ENCODE peak calls at places on chromosomes 3 and 15, in five cellular contexts. X is stomach, K is A549, Z is uterus, R is cardiac muscle cell. J is an unnamed sample. For H3K4me1, the result is how much of the 10 kb centered on the place peaks cover.

GRCh38 chr15:63972801-63973200 is 73.5 kb downstream of the DAPK2 start:
- DNase-seq in X (no peak), K (no peak), Z (no peak), R (no peak), J (no peak)

GRCh38 chr15:94110476-94111130 is 120.8 kb upstream of the MCTP2 start:
- DNase-seq in X (no peak), K (no peak), Z (no peak), R (no peak), J (no peak)

GRCh38 chr3:134212898-134213665 is 37.6 kb downstream of the RYK start:
- DNase-seq in X (peak), K (peak), Z (peak), R (peak), J (peak)

GRCh38 chr3:184524981-184525336 is 36.6 kb upstream of the EPHB3 start:
- DNase-seq in X (no peak), K (no peak), Z (no peak), R (no peak), J (no peak)

GRCh38 chr3:74001481-74001880 is 376.7 kb upstream of the PDZRN3 start:
- DNase-seq in X (no peak), K (no peak), Z (no peak), R (no peak), J (no peak)

GRCh38 chr3:133754973-133755828 is 9.0 kb downstream of the TF start:
- DNase-seq in X (no peak), K (no peak), Z (no peak), R (no peak), J (no peak)

GRCh38 chr3:51581529-51581928 is 43.0 kb downstream of the RAD54L2 start:
- DNase-seq in X (no peak), K (no peak), Z (no peak), R (peak), J (no peak)

GRCh38 chr3:13801361-13802214 is 78.3 kb downstream of the WNT7A start:
- DNase-seq in X (no peak), K (no peak), Z (no peak), R (no peak), J (no peak)

GRCh38 chr3:172904817-172905479 is 154.4 kb downstream of the ECT2 start:
- DNase-seq in X (no peak), K (no peak), Z (no peak), R (no peak), J (no peak)

GRCh38 chr3:12175844-12176453 is 17.2 kb upstream of the TIMP4 start:
- DNase-seq in X (peak), K (peak), Z (peak), R (peak), J (peak)

GRCh38 chr3:8584661-8585060 is 59.9 kb downstream of the SSUH2 start:
- DNase-seq in X (no peak), K (no peak), Z (no peak), R (no peak), J (no peak)

GRCh38 chr3:184117649-184118048 is 17.5 kb upstream of the EIF2B5 start:
- DNase-seq in X (no peak), K (no peak), Z (no peak), R (peak), J (no peak)

GRCh38 chr3:196207833-196208607 is 3.2 kb downstream of the ZDHHC19 start:
- DNase-seq in X (no peak), K (peak), Z (no peak), R (peak), J (peak)

GRCh38 chr3:16084887-16085286 is 89.6 kb upstream of the GALNT15 start:
- DNase-seq in X (no peak), K (no peak), Z (no peak), R (peak), J (no peak)

GRCh38 chr3:51675201-51675611 is 4.2 kb downstream of the TEX264 start:
- DNase-seq in X (no peak), K (no peak), Z (no peak), R (peak), J (peak)

GRCh38 chr3:61776390-61776789 is 215.0 kb downstream of the PTPRG start:
- DNase-seq in X (no peak), K (no peak), Z (no peak), R (no peak), J (no peak)

GRCh38 chr3:32383136-32383711 is 8.4 kb upstream of the CMTM7 start:
- DNase-seq in X (no peak), K (no peak), Z (no peak), R (peak), J (no peak)

GRCh38 chr3:140470962-140471361 is 206.9 kb upstream of the TRIM42 start:
- DNase-seq in X (no peak), K (no peak), Z (no peak), R (no peak), J (no peak)

GRCh38 chr3:171306631-171307030 is 153.6 kb downstream of the TNIK start:
- DNase-seq in X (peak), K (no peak), Z (peak), R (peak), J (no peak)

GRCh38 chr15:62378772-62379171 is 213.7 kb upstream of the C2CD4B start:
- DNase-seq in X (no peak), K (no peak), Z (no peak), R (no peak), J (no peak)

GRCh38 chr15:77527164-77527778 is 105.4 kb downstream of the LINGO1 start:
- DNase-seq in X (peak), K (no peak), Z (no peak), R (peak), J (peak)

GRCh38 chr15:71301958-71302621 is 186.8 kb downstream of the THSD4 start:
- DNase-seq in X (no peak), K (no peak), Z (no peak), R (no peak), J (no peak)

GRCh38 chr15:78440375-78441373 is 2.7 kb downstream of the IREB2 start:
- DNase-seq in X (no peak), K (no peak), Z (no peak), R (no peak), J (no peak)

GRCh38 chr3:9912294-9912935 is 4.5 kb upstream of the IL17RC start:
- DNase-seq in X (no peak), K (no peak), Z (no peak), R (peak), J (no peak)

GRCh38 chr3:184604039-184604955 is 42.7 kb downstream of the EPHB3 start:
- DNase-seq in X (no peak), K (no peak), Z (no peak), R (peak), J (no peak)

GRCh38 chr15:60682115-60682514 is 203.2 kb upstream of the ICE2 start:
- DNase-seq in X (no peak), K (no peak), Z (no peak), R (no peak), J (no peak)

GRCh38 chr15:23467110-23467600 is 20.1 kb upstream of the GOLGA6L2 start:
- DNase-seq in X (no peak), K (peak), Z (no peak), R (peak), J (no peak)

GRCh38 chr3:141660598-141660947 is 77.5 kb upstream of the RNF7 start:
- DNase-seq in X (no peak), K (no peak), Z (no peak), R (no peak), J (peak)

GRCh38 chr3:11154036-11154952 is at the start of gene HRH1:
- DNase-seq in X (no peak), K (no peak), Z (no peak), R (peak), J (peak)

GRCh38 chr15:70023769-70024491 is 73.8 kb downstream of the TLE3 start:
- DNase-seq in X (peak), K (no peak), Z (peak), R (peak), J (peak)

GRCh38 chr15:101121511-101122090 is 130.2 kb downstream of the CHSY1 start:
- DNase-seq in X (peak), K (no peak), Z (peak), R (peak), J (peak)
- H3K4me1 ChIP-seq in X (under half), K (under half), Z (under half), R (under half), J (under half)

GRCh38 chr3:129662230-129662629 is 55.8 kb upstream of the PLXND1 start:
- DNase-seq in X (no peak), K (no peak), Z (no peak), R (peak), J (no peak)

GRCh38 chr3:129663045-129663446 is 56.6 kb upstream of the PLXND1 start:
- DNase-seq in X (no peak), K (peak), Z (no peak), R (no peak), J (no peak)

GRCh38 chr3:129665024-129665768 is 58.7 kb upstream of the PLXND1 start:
- DNase-seq in X (no peak), K (no peak), Z (no peak), R (peak), J (no peak)

GRCh38 chr3:129664040-129664646 is 57.7 kb upstream of the PLXND1 start:
- DNase-seq in X (no peak), K (no peak), Z (no peak), R (no peak), J (no peak)

GRCh38 chr3:129661766-129662165 is 55.3 kb upstream of the PLXND1 start:
- DNase-seq in X (no peak), K (no peak), Z (no peak), R (no peak), J (no peak)
- H3K4me1 ChIP-seq in X (under half), K (half or more), Z (under half), R (under half), J (under half)

GRCh38 chr15:74227968-74228722 is 8.0 kb upstream of the CCDC33 start:
- DNase-seq in X (peak), K (no peak), Z (no peak), R (peak), J (no peak)

GRCh38 chr15:74231475-74231874 is 4.7 kb upstream of the CCDC33 start:
- DNase-seq in X (no peak), K (no peak), Z (no peak), R (no peak), J (no peak)

GRCh38 chr15:74229686-74230085 is 6.4 kb upstream of the CCDC33 start:
- DNase-seq in X (no peak), K (no peak), Z (no peak), R (no peak), J (no peak)

GRCh38 chr15:74226761-74227540 is 9.2 kb upstream of the CCDC33 start:
- DNase-seq in X (no peak), K (no peak), Z (no peak), R (no peak), J (no peak)

GRCh38 chr15:74228723-74229081 is 7.4 kb upstream of the CCDC33 start:
- DNase-seq in X (no peak), K (no peak), Z (no peak), R (peak), J (no peak)
- H3K4me1 ChIP-seq in X (under half), K (under half), Z (under half), R (under half), J (under half)

DNA sequence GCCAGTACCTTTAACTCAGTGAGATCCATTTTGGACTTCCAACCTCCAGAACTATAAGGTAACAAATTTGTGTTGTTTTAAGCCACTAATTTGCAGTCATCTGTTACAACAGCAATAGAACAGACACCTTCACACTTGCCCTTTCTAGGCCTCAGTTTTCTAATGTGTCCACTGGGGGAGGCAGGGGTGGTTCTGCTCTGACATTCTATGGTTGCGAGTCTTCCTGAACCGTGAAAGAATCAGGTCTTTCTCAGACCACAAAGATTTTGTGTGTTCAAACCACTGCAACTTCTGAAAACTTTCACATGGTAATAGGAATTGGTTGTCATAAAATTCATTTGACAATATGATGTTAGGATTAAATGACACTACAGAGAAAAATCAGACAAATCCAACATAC is 26.8 kb upstream of the CSTA start:
- DNase-seq in X (no peak), K (no peak), Z (no peak), R (no peak), J (no peak)
- H3K4me1 ChIP-seq in X (under half), K (under half), Z (under half), R (under half), J (under half)

DNA sequence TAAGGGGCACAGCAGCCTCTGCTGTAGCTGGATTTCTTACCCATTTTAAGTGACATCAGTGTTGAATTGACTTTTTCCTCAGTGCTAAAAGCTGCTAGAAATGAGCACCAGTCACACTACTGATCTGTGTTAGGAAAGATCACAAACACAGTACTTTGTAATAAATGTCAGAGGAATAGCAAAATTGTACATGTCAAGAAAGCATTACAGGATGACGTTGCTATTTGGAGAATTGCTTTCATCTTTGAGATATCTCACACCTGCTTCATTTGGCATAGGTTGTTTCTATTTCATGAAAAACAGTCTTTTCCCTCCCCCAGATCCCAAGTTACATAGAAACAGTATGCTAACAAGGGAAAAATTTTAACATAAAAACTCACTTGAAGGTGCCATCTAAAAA is 77.8 kb downstream of the SLC25A26 start:
- DNase-seq in X (no peak), K (no peak), Z (no peak), R (no peak), J (no peak)
- H3K4me1 ChIP-seq in X (under half), K (under half), Z (under half), R (under half), J (under half)

DNA sequence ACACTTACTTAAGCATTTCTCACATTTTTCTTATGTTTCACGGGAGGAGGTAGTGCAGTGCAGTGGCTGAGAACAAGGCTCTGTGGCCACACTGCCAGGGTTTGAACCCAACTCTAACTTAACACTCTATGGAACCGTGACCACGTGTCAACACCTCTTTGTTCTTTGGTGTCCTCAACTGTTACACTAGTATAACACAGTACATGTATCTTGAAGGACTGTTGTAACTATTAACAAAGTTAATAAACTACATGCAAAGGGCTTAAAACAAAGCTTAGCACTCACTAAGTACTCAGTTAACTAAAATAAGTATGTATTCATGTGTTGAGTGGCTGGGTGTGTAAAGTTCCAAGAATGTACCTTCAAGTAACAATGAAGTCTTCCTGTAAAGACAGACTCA is 19.4 kb downstream of the CD47 start:
- DNase-seq in X (no peak), K (no peak), Z (no peak), R (no peak), J (no peak)
- H3K4me1 ChIP-seq in X (under half), K (under half), Z (under half), R (under half), J (under half)

DNA sequence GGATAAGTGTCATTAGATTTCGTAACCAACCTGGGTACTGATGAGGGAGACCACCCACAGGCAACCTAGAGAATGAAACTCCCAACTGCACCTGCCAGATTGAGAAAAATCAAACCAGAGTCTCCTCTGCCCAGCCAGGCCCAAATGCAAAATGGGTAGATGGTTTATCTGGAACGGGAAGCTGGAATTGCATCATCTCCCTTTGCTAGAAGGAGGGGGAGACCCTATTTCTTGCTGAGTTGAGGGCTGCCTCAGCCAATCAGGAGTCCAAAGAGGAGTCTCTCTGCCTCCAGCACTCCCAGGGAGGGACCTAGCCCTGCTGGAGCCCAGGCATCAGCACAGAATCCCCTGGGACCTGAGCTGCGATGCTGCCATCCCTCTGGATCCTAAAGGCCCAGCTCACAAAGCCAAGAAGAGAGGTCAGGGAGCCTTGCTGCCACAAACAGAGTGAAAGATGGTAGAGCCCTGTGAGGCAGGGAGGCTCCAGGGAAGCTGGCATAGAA is 8.1 kb downstream of the RMDN3 start:
- DNase-seq in X (no peak), K (no peak), Z (no peak), R (peak), J (no peak)
- H3K4me1 ChIP-seq in X (under half), K (under half), Z (under half), R (under half), J (under half)

J was measured in left lung.